ENCODE peak calls at places on chromosomes 6 and 20, in eight cellular contexts. C is CD4-positive, CD25-positive, alpha-beta regulatory T cell; Q is NCI-H748 treated with DMSO at 0.1 percent for 48 hours; N is lower leg skin; B is activated T-cell treated with anti-CD3 and anti-CD28 coated beads, Interleukin-2, amount 50 U/mL, for 48 hours; A is effector CD4-positive, alpha-beta T cell; X is DMS79; E is Daoy. K is an unnamed sample.

GRCh38 chr6:153790881-153791473 is 248.1 kb upstream of the OPRM1 start:
- DNase-seq in C (no peak), Q (no peak), N (no peak), B (no peak), A (no peak), X (no peak), E (no peak), K (peak)

GRCh38 chr20:32110173-32110704 is 725 bp downstream of the TM9SF4 start:
- DNase-seq in C (no peak), Q (no peak), N (no peak), B (no peak), A (no peak), X (no peak), E (no peak), K (no peak)

GRCh38 chr6:128337619-128338018 is 182.8 kb downstream of the PTPRK start:
- DNase-seq in C (no peak), Q (no peak), N (no peak), B (no peak), A (no peak), X (no peak), E (no peak), K (no peak)

GRCh38 chr6:25482996-25483395 is 169.0 kb upstream of the SCGN start:
- DNase-seq in C (no peak), Q (no peak), N (no peak), B (no peak), A (no peak), X (no peak), E (no peak), K (no peak)

GRCh38 chr6:33320315-33321181 is 3.0 kb upstream of the ZBTB22 start:
- DNase-seq in C (no peak), Q (no peak), N (no peak), B (no peak), A (no peak), X (no peak), E (peak), K (no peak)

GRCh38 chr6:21831531-21832291 is 238.2 kb downstream of the SOX4 start:
- DNase-seq in C (no peak), Q (no peak), N (no peak), B (no peak), A (no peak), X (peak), E (peak), K (no peak)

GRCh38 chr6:152170702-152171667 is 363.5 kb downstream of the ESR1 start:
- DNase-seq in C (peak), Q (no peak), N (no peak), B (peak), A (peak), X (no peak), E (peak), K (no peak)

GRCh38 chr6:11222385-11223277 is 9.8 kb downstream of the NEDD9 start:
- DNase-seq in C (peak), Q (no peak), N (no peak), B (no peak), A (no peak), X (no peak), E (no peak), K (no peak)